ENCODE peak calls at places on chromosomes 11 and 22, in six cellular contexts. Y is A549, W is stomach, B is adrenal gland, N is heart left ventricle, G is body of pancreas. D is an unnamed sample.

GRCh38 chr11:122746050-122746478 is 90.5 kb downstream of the UBASH3B start:
- DNase-seq in W (no peak), Y (no peak), B (peak; percentile 25), N (no peak), G (no peak), D (no peak)

GRCh38 chr11:35313066-35313765 is 106.1 kb downstream of the SLC1A2 start:
- DNase-seq in N (no peak), W (no peak), Y (no peak), G (no peak), B (no peak), D (no peak)

GRCh38 chr11:71086687-71087258 is 165.6 kb downstream of the SHANK2 start:
- DNase-seq in G (peak; percentile 61), N (no peak), W (no peak), B (peak; percentile 44), Y (peak; percentile 47), D (no peak)

GRCh38 chr11:2472428-2473186 is 27.8 kb downstream of the KCNQ1 start:
- DNase-seq in Y (no peak), B (no peak), W (peak; percentile 13), N (no peak), G (no peak), D (peak; percentile 66)

GRCh38 chr11:72338741-72339140 is 94.8 kb upstream of the PHOX2A start:
- DNase-seq in G (no peak), W (no peak), N (no peak), Y (peak; percentile 5), B (no peak), D (no peak)

GRCh38 chr22:49369726-49370717 is 457.7 kb downstream of the BRD1 start:
- DNase-seq in Y (no peak), B (no peak), N (no peak), W (peak; percentile 15), G (no peak), D (peak; percentile 40)

GRCh38 chr11:111922803-111923202 is 4.1 kb downstream of the C11orf52 start:
- DNase-seq in G (peak; percentile 64), W (peak; percentile 49), N (no peak), Y (no peak), B (peak; percentile 88), D (no peak)

GRCh38 chr11:3137486-3138177 is 27.5 kb downstream of the OSBPL5 start:
- DNase-seq in N (peak; percentile 38), W (no peak), B (no peak), Y (no peak), G (no peak), D (no peak)

GRCh38 chr11:104852811-104853210 is 45.4 kb downstream of the CASP12 start:
- DNase-seq in N (no peak), W (no peak), B (no peak), Y (no peak), G (no peak), D (no peak)

GRCh38 chr22:27437570-27437969 is 364.0 kb downstream of the MN1 start:
- DNase-seq in N (no peak), G (no peak), Y (no peak), W (no peak), B (no peak), D (no peak)

GRCh38 chr11:24145411-24145810 is 351.4 kb upstream of the LUZP2 start:
- DNase-seq in G (no peak), N (no peak), B (no peak), W (no peak), Y (no peak), D (no peak)

GRCh38 chr11:124823512-124824376 is 23.5 kb upstream of the MSANTD2 start:
- DNase-seq in Y (no peak), B (no peak), N (no peak), G (no peak), W (no peak), D (no peak)

GRCh38 chr11:60941371-60942119 is 10.4 kb downstream of the SLC15A3 start:
- DNase-seq in Y (no peak), W (no peak), B (no peak), N (no peak), G (no peak), D (no peak)
- TF ChIP-seq POLR2A in Y (no peak), W (no peak), B (no peak), N (no peak), G (no peak), D (no peak)

DNA sequence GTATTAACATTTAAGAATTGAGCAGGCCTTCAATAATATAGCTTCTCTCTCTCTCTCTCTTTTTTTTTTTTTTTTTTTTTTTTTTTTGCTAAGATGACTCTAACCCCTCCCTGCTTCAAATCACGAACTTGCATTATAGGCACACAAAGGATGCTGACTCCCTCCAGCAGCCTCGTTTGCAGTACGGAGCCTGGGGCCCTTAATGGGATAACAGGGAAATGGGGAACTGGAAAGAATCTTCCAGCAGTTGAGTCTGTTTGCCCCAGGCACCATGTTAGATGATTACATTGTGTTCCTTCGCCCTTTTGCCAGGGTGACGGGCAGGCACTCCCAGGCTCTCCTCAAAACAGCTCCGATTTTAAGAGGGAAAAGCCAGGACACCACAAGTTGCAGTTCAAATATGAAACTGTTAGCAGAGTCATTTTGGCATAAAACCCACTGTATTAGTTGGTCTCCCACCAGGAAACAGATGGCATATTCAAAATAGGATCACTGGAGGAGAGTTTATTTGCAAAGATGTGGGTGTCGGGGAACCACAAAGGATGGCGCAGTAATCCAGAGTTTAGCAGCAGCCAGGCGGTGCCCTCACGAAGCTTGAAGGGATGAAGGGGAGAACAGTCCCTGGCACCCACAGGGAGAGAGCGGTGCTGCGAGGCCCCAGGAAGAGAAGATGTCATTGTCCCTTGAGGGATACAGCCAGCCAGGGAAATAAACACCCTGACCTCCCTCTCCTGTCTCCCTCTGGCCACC is 26.5 kb upstream of the TREH start:
- DNase-seq in W (no peak), N (no peak), G (no peak), B (no peak), Y (no peak), D (no peak)
- H3K4me3 ChIP-seq in W (no peak overlapping the region), N (no peak overlapping the region), G (no peak overlapping the region), B (no peak overlapping the region), Y (no peak overlapping the region), D (no peak overlapping the region)

GRCh38 chr11:61536676-61537270 is 28.2 kb downstream of the LRRC10B start:
- DNase-seq in G (no peak), N (no peak), W (no peak), B (no peak), Y (no peak), D (no peak)
- TF ChIP-seq CTCF in G (no peak), N (no peak), W (no peak), B (no peak), Y (no peak), D (no peak)

DNA sequence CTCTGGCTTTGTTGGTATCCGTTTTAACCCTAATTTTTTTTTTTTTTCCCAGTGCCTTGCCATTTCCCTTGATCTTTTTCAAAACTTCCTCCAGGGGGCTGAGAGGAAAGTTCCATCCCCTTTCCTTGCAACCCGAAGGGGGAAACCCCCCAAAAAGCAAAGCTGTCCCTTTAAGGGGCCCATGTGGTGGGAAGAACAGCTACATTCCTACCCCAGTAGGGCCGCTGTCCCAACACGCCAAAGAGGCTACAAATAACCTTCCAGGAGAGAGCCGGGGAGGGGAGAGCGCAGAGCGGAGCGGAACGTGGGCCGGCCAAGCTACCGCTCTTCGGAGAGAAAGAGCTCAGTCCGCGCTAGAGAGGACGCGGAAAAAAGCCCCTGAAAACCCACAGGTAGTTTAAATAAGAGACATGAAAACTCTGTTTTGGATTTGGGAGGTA is 1.7 kb downstream of the LRP4 start:
- DNase-seq in N (peak; percentile 75), Y (peak; percentile 66), W (peak; percentile 51), G (peak; percentile 58), B (peak; percentile 71), D (no peak)
- TF ChIP-seq POLR2A in N (peak; percentile 23), Y (no peak), W (no peak), G (peak; percentile 36), B (peak; percentile 76), D (no peak)

DNA sequence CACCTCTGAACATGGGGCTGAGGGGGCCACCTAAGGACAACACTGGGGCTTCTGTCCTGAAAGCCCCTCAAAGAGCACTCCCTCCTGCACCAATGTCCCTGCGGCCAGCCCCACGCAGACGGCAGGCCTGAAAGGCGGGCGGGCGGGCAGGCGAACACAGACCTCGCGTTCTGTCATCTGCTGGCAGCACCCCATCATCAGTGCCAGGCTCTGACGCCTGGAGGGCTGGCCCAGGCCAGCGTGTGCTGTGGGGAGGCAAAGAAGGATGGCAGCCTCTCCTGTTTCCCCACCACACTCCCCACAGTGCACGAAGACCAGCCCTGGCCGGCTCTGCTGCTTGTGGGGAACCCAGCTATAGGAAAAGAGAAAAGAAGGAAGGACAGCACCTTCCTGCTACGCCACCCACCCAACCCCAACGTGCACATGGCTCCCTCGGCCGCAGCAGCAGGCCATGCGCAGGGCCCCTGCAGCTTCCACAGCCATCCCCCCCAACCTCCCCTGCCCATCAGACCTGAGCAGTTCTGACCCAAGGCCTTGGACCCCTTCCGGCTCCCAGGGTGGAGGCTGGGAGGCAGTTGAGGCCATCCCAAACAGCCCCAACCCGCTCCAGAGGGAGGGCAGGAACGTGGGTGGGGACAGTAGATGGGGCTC is 3.5 kb downstream of the SBF1 start:
- DNase-seq in G (no peak), W (no peak), Y (no peak), B (no peak), N (no peak), D (no peak)
- H3K4me3 ChIP-seq in G (no peak overlapping the region), W (no peak overlapping the region), Y (no peak overlapping the region), B (no peak overlapping the region), N (no peak overlapping the region), D (no peak overlapping the region)

DNA sequence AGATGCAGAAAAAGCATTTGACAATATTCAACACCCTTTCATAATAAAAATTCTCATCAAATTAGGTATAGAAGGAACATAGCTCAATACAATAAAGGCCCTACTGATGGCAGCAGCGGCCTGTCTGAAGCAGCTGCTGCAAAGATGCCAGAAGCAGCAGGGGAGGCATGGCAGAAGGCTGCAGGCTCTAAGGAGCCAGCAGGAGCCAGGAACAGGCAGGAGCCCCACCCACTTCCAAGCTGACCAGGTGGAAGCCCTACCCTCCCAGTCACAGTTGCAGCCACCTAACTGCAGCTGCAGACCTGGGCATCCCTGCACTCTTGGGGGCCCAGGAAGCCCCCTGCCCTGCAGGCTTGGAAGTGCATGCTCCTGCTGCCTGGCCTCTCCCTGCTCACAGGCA is 18.2 kb upstream of the OR6A2 start:
- DNase-seq in N (no peak), Y (no peak), W (no peak), G (no peak), B (no peak), D (no peak)
- TF ChIP-seq CTCF in N (no peak), Y (no peak), W (no peak), G (no peak), B (no peak), D (no peak)

DNA sequence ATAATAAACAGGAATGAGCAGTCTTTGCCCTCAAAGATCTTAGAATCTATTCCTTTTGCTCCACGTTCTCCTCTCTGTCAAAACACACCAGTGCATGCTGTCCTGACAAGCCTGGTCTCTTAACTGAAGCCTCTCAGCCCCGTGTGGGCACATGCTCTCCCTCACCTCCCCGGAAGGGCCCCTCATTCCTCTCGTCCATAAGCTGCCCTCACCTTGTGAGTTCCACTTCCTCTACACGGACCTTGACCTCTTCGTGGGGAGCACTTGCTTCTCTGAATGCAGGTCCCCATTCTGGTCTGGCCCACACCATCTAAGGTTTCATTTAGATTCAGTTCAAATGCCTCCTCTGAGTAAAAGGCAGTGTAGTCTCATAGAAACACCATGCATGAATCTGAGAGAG is 412.3 kb upstream of the SYN3 start:
- DNase-seq in B (no peak), W (no peak), N (no peak), G (no peak), Y (no peak), D (no peak)
- TF ChIP-seq POLR2A in B (no peak), W (no peak), N (no peak), G (no peak), Y (no peak), D (no peak)

GRCh38 chr22:32801436-32802290 is at the start of gene TIMP3:
- DNase-seq in Y (peak; percentile 7), G (peak; percentile 70), B (peak; percentile 80), N (peak; percentile 94), W (peak; percentile 63), D (peak; percentile 83)
- H3K4me3 ChIP-seq in Y (peak within 1 kb of the TSS; percentile 52), G (no peak within 1 kb of the TSS), B (peak within 1 kb of the TSS; percentile 56), N (peak within 1 kb of the TSS; percentile 79), W (peak within 1 kb of the TSS; percentile 75), D (peak within 1 kb of the TSS; percentile 68)

D was measured in lower leg skin.